ENCODE peak calls at places on chromosomes 11 and 22, in four cellular contexts. One of them, this sample, is unnamed.

GRCh38 chr11:56714206-56714605 is 15.3 kb downstream of the OR9G1 start:
- DNase-seq in stimulated activated naive CD8-positive, alpha-beta T cell treated with anti-CD3 and anti-CD28 coated beads, Interleukin-15, Interleukin-2, amounts not matched to agents 100 U/mL and 50 U/mL, for 24 hours: no peak
- DNase-seq in CD4-positive, alpha-beta T cell: no peak
- DNase-seq in AG20443: no peak
- DNase-seq in this sample: no peak

GRCh38 chr11:748007-748359 is 719 bp downstream of the TALDO1 start:
- DNase-seq in stimulated activated naive CD8-positive, alpha-beta T cell treated with anti-CD3 and anti-CD28 coated beads, Interleukin-15, Interleukin-2, amounts not matched to agents 100 U/mL and 50 U/mL, for 24 hours: no peak
- DNase-seq in AG20443: peak; percentile 36
- DNase-seq in CD4-positive, alpha-beta T cell: no peak
- DNase-seq in this sample: no peak

GRCh38 chr11:121229495-121229894 is 63.1 kb upstream of the SC5D start:
- DNase-seq in stimulated activated naive CD8-positive, alpha-beta T cell treated with anti-CD3 and anti-CD28 coated beads, Interleukin-15, Interleukin-2, amounts not matched to agents 100 U/mL and 50 U/mL, for 24 hours: no peak
- DNase-seq in CD4-positive, alpha-beta T cell: no peak
- DNase-seq in AG20443: no peak
- DNase-seq in this sample: no peak

GRCh38 chr22:46582281-46582811 is 37.8 kb upstream of the GRAMD4 start:
- DNase-seq in AG20443: no peak
- DNase-seq in stimulated activated naive CD8-positive, alpha-beta T cell treated with anti-CD3 and anti-CD28 coated beads, Interleukin-15, Interleukin-2, amounts not matched to agents 100 U/mL and 50 U/mL, for 24 hours: no peak
- DNase-seq in CD4-positive, alpha-beta T cell: no peak
- DNase-seq in this sample: no peak

GRCh38 chr11:69711824-69712801 is 8.3 kb upstream of the FGF19 start:
- DNase-seq in CD4-positive, alpha-beta T cell: no peak
- DNase-seq in AG20443: no peak
- DNase-seq in stimulated activated naive CD8-positive, alpha-beta T cell treated with anti-CD3 and anti-CD28 coated beads, Interleukin-15, Interleukin-2, amounts not matched to agents 100 U/mL and 50 U/mL, for 24 hours: no peak
- DNase-seq in this sample: peak; percentile 49

GRCh38 chr11:44733877-44734276 is 7.1 kb downstream of the TSPAN18 start:
- DNase-seq in stimulated activated naive CD8-positive, alpha-beta T cell treated with anti-CD3 and anti-CD28 coated beads, Interleukin-15, Interleukin-2, amounts not matched to agents 100 U/mL and 50 U/mL, for 24 hours: no peak
- DNase-seq in AG20443: no peak
- DNase-seq in CD4-positive, alpha-beta T cell: no peak
- DNase-seq in this sample: no peak

GRCh38 chr22:18088825-18089568 is 11.2 kb downstream of the PEX26 start:
- DNase-seq in AG20443: no peak
- DNase-seq in stimulated activated naive CD8-positive, alpha-beta T cell treated with anti-CD3 and anti-CD28 coated beads, Interleukin-15, Interleukin-2, amounts not matched to agents 100 U/mL and 50 U/mL, for 24 hours: no peak
- DNase-seq in CD4-positive, alpha-beta T cell: no peak
- DNase-seq in this sample: peak; percentile 80

GRCh38 chr22:30526656-30527055 is 19.9 kb downstream of the SEC14L6 start:
- DNase-seq in AG20443: no peak
- DNase-seq in CD4-positive, alpha-beta T cell: no peak
- DNase-seq in stimulated activated naive CD8-positive, alpha-beta T cell treated with anti-CD3 and anti-CD28 coated beads, Interleukin-15, Interleukin-2, amounts not matched to agents 100 U/mL and 50 U/mL, for 24 hours: no peak
- DNase-seq in this sample: no peak

GRCh38 chr22:31243339-31244043 is 31.4 kb downstream of the LIMK2 start:
- DNase-seq in stimulated activated naive CD8-positive, alpha-beta T cell treated with anti-CD3 and anti-CD28 coated beads, Interleukin-15, Interleukin-2, amounts not matched to agents 100 U/mL and 50 U/mL, for 24 hours: no peak
- DNase-seq in CD4-positive, alpha-beta T cell: no peak
- DNase-seq in AG20443: no peak
- DNase-seq in this sample: no peak

GRCh38 chr11:9573775-9574555 is 495 bp downstream of the WEE1 start:
- DNase-seq in CD4-positive, alpha-beta T cell: no peak
- DNase-seq in AG20443: peak; percentile 26
- DNase-seq in stimulated activated naive CD8-positive, alpha-beta T cell treated with anti-CD3 and anti-CD28 coated beads, Interleukin-15, Interleukin-2, amounts not matched to agents 100 U/mL and 50 U/mL, for 24 hours: peak; percentile 34
- DNase-seq in this sample: peak; percentile 42

GRCh38 chr22:20010307-20011122 is 6.1 kb downstream of the ARVCF start:
- DNase-seq in AG20443: no peak
- DNase-seq in stimulated activated naive CD8-positive, alpha-beta T cell treated with anti-CD3 and anti-CD28 coated beads, Interleukin-15, Interleukin-2, amounts not matched to agents 100 U/mL and 50 U/mL, for 24 hours: no peak
- DNase-seq in CD4-positive, alpha-beta T cell: no peak
- DNase-seq in this sample: no peak

GRCh38 chr22:47625531-47626427 is 863.3 kb downstream of the TBC1D22A start:
- DNase-seq in stimulated activated naive CD8-positive, alpha-beta T cell treated with anti-CD3 and anti-CD28 coated beads, Interleukin-15, Interleukin-2, amounts not matched to agents 100 U/mL and 50 U/mL, for 24 hours: no peak
- DNase-seq in CD4-positive, alpha-beta T cell: no peak
- DNase-seq in AG20443: no peak
- DNase-seq in this sample: no peak

This sample was measured in activated CD4-positive, alpha-beta memory T cell treated with anti-CD3 and anti-CD28 coated beads for 36 hours.